ENCODE peak calls at places on chromosomes 4 and X, in ten cellular contexts. One of them, this sample, is unnamed.

GRCh38 chrX:100611951-100612350 is 24.7 kb downstream of the TSPAN6 start:
- DNase-seq in tibial artery: no peak
- DNase-seq in astrocyte: no peak
- DNase-seq in A673: no peak
- DNase-seq in kidney: no peak
- DNase-seq in pancreas: no peak
- DNase-seq in cardiac muscle cell: no peak
- DNase-seq in GM23338: no peak
- DNase-seq in AG04450: no peak
- DNase-seq in neuronal stem cell: no peak
- DNase-seq in this sample: no peak

GRCh38 chr4:145805490-145805889 is 125.5 kb downstream of the C4orf51 start:
- DNase-seq in astrocyte: peak
- DNase-seq in tibial artery: no peak
- DNase-seq in neuronal stem cell: no peak
- DNase-seq in GM23338: peak
- DNase-seq in kidney: no peak
- DNase-seq in cardiac muscle cell: peak
- DNase-seq in pancreas: no peak
- DNase-seq in AG04450: no peak
- DNase-seq in A673: no peak
- DNase-seq in this sample: no peak

GRCh38 chr4:114287079-114287696 is 307.7 kb upstream of the ARSJ start:
- DNase-seq in neuronal stem cell: no peak
- DNase-seq in kidney: no peak
- DNase-seq in GM23338: no peak
- DNase-seq in pancreas: no peak
- DNase-seq in AG04450: no peak
- DNase-seq in A673: no peak
- DNase-seq in tibial artery: no peak
- DNase-seq in astrocyte: no peak
- DNase-seq in cardiac muscle cell: no peak
- DNase-seq in this sample: no peak

GRCh38 chr4:38062088-38062893 is 102.1 kb downstream of the PTTG2 start:
- DNase-seq in pancreas: peak
- DNase-seq in GM23338: peak
- DNase-seq in cardiac muscle cell: peak
- DNase-seq in astrocyte: peak
- DNase-seq in neuronal stem cell: peak
- DNase-seq in kidney: no peak
- DNase-seq in AG04450: peak
- DNase-seq in A673: peak
- DNase-seq in tibial artery: peak
- DNase-seq in this sample: peak

GRCh38 chrX:19625612-19626011 is 110.3 kb upstream of the MAP3K15 start:
- DNase-seq in kidney: no peak
- DNase-seq in cardiac muscle cell: no peak
- DNase-seq in AG04450: no peak
- DNase-seq in pancreas: no peak
- DNase-seq in GM23338: no peak
- DNase-seq in tibial artery: no peak
- DNase-seq in neuronal stem cell: no peak
- DNase-seq in astrocyte: peak
- DNase-seq in A673: no peak
- DNase-seq in this sample: no peak

GRCh38 chrX:103656623-103657022 is 27.8 kb downstream of the TCEAL1 start:
- DNase-seq in kidney: no peak
- DNase-seq in pancreas: no peak
- DNase-seq in astrocyte: peak
- DNase-seq in cardiac muscle cell: no peak
- DNase-seq in A673: no peak
- DNase-seq in AG04450: no peak
- DNase-seq in tibial artery: no peak
- DNase-seq in GM23338: no peak
- DNase-seq in neuronal stem cell: no peak
- DNase-seq in this sample: no peak

GRCh38 chrX:19571708-19572107 is 56.4 kb upstream of the MAP3K15 start:
- DNase-seq in tibial artery: no peak
- DNase-seq in kidney: no peak
- DNase-seq in AG04450: no peak
- DNase-seq in A673: no peak
- DNase-seq in pancreas: no peak
- DNase-seq in cardiac muscle cell: no peak
- DNase-seq in neuronal stem cell: no peak
- DNase-seq in GM23338: no peak
- DNase-seq in astrocyte: no peak
- DNase-seq in this sample: no peak

GRCh38 chrX:138127314-138127713 is 561.4 kb downstream of the ZIC3 start:
- DNase-seq in kidney: no peak
- DNase-seq in GM23338: no peak
- DNase-seq in A673: peak
- DNase-seq in cardiac muscle cell: no peak
- DNase-seq in AG04450: no peak
- DNase-seq in neuronal stem cell: no peak
- DNase-seq in tibial artery: no peak
- DNase-seq in pancreas: no peak
- DNase-seq in astrocyte: peak
- DNase-seq in this sample: no peak

GRCh38 chrX:106957856-106958255 is 37.7 kb downstream of the CLDN2 start:
- DNase-seq in A673: no peak
- DNase-seq in kidney: no peak
- DNase-seq in neuronal stem cell: no peak
- DNase-seq in GM23338: no peak
- DNase-seq in tibial artery: no peak
- DNase-seq in AG04450: no peak
- DNase-seq in astrocyte: no peak
- DNase-seq in cardiac muscle cell: no peak
- DNase-seq in pancreas: no peak
- DNase-seq in this sample: no peak

GRCh38 chr4:108270466-108271450 is 102.0 kb upstream of the LEF1 start:
- DNase-seq in cardiac muscle cell: no peak
- DNase-seq in tibial artery: no peak
- DNase-seq in GM23338: no peak
- DNase-seq in AG04450: peak
- DNase-seq in astrocyte: peak
- DNase-seq in kidney: no peak
- DNase-seq in neuronal stem cell: no peak
- DNase-seq in A673: no peak
- DNase-seq in pancreas: no peak
- DNase-seq in this sample: no peak

GRCh38 chrX:153592966-153593688 is 5.8 kb downstream of the CCNQ start:
- DNase-seq in pancreas: peak
- DNase-seq in cardiac muscle cell: no peak
- DNase-seq in A673: no peak
- DNase-seq in astrocyte: no peak
- DNase-seq in GM23338: no peak
- DNase-seq in kidney: peak
- DNase-seq in tibial artery: no peak
- DNase-seq in AG04450: no peak
- DNase-seq in neuronal stem cell: no peak
- DNase-seq in this sample: peak

GRCh38 chrX:77431227-77431626 is 16.0 kb upstream of the FGF16 start:
- DNase-seq in AG04450: no peak
- DNase-seq in A673: peak
- DNase-seq in kidney: no peak
- DNase-seq in tibial artery: peak
- DNase-seq in astrocyte: peak
- DNase-seq in cardiac muscle cell: no peak
- DNase-seq in GM23338: peak
- DNase-seq in neuronal stem cell: no peak
- DNase-seq in pancreas: no peak
- DNase-seq in this sample: no peak

GRCh38 chr4:37922323-37922722 is 31.4 kb downstream of the TBC1D1 start:
- DNase-seq in AG04450: no peak
- DNase-seq in neuronal stem cell: no peak
- DNase-seq in kidney: no peak
- DNase-seq in tibial artery: no peak
- DNase-seq in astrocyte: peak
- DNase-seq in pancreas: no peak
- DNase-seq in cardiac muscle cell: no peak
- DNase-seq in GM23338: no peak
- DNase-seq in A673: no peak
- DNase-seq in this sample: no peak

GRCh38 chr4:147839651-147840050 is 107.8 kb downstream of the ARHGAP10 start:
- DNase-seq in cardiac muscle cell: no peak
- DNase-seq in neuronal stem cell: no peak
- DNase-seq in A673: no peak
- DNase-seq in GM23338: no peak
- DNase-seq in kidney: no peak
- DNase-seq in astrocyte: no peak
- DNase-seq in AG04450: no peak
- DNase-seq in tibial artery: no peak
- DNase-seq in pancreas: no peak
- DNase-seq in this sample: no peak

GRCh38 chr4:3516836-3517730 is 15.1 kb downstream of the LRPAP1 start:
- DNase-seq in pancreas: peak
- DNase-seq in kidney: peak
- DNase-seq in cardiac muscle cell: no peak
- DNase-seq in GM23338: no peak
- DNase-seq in astrocyte: no peak
- DNase-seq in tibial artery: peak
- DNase-seq in neuronal stem cell: no peak
- DNase-seq in A673: no peak
- DNase-seq in AG04450: no peak
- DNase-seq in this sample: no peak

GRCh38 chrX:15299945-15300851 is 15.2 kb downstream of the ASB11 start:
- DNase-seq in tibial artery: no peak
- DNase-seq in astrocyte: no peak
- DNase-seq in AG04450: no peak
- DNase-seq in A673: peak
- DNase-seq in GM23338: peak
- DNase-seq in neuronal stem cell: peak
- DNase-seq in pancreas: no peak
- DNase-seq in cardiac muscle cell: no peak
- DNase-seq in kidney: no peak
- DNase-seq in this sample: no peak

DNA sequence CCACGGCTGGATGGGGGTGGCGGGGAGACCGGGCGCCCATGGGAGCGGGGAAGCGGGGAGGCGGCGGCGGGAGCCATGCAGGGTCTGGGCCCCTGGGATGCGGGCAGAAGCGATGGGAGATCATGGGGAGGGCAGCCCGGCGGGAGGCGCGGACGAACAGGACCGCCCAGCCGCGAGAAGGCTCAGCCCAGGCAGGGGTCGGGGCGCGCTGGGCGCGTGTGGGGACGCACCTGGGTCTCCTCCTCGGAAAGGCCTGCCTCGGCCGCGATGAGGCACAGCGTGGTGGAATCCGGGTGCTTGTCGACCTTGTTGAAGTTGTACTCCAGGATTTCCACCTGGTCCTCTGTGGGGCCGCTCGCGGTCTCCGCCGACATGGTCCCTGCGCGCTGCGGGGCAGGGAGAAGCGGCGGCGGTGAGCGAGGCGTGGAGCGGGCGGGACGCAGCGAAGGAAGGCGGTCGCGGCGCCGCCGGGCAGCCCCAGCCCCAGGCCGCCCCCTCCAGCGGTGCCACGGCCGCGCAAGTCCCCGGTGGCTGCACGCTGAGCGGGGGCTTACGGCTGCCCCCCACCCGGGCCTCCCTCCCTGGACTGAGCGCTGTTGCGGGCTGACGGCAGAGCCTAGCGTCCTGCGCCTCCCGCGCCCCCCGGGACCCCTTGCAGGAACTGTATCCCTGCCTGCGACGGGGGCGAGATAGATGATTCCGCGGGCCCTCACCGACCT is 25.3 kb downstream of the HOPX start:
- DNase-seq in pancreas: peak
- DNase-seq in cardiac muscle cell: peak
- DNase-seq in AG04450: no peak
- DNase-seq in A673: no peak
- DNase-seq in neuronal stem cell: no peak
- DNase-seq in kidney: peak
- DNase-seq in GM23338: peak
- DNase-seq in astrocyte: no peak
- DNase-seq in tibial artery: no peak
- DNase-seq in this sample: peak
- H3K27ac ChIP-seq in pancreas: peak
- H3K27ac ChIP-seq in cardiac muscle cell: no peak
- H3K27ac ChIP-seq in AG04450: no peak
- H3K27ac ChIP-seq in A673: no peak
- H3K27ac ChIP-seq in neuronal stem cell: no peak
- H3K27ac ChIP-seq in kidney: peak
- H3K27ac ChIP-seq in GM23338: no peak
- H3K27ac ChIP-seq in astrocyte: no peak
- H3K27ac ChIP-seq in tibial artery: no peak
- H3K27ac ChIP-seq in this sample: peak

GRCh38 chr4:92506933-92507332 is 203.2 kb downstream of the GRID2 start:
- DNase-seq in A673: no peak
- DNase-seq in AG04450: no peak
- DNase-seq in pancreas: no peak
- DNase-seq in tibial artery: no peak
- DNase-seq in neuronal stem cell: no peak
- DNase-seq in GM23338: peak
- DNase-seq in cardiac muscle cell: no peak
- DNase-seq in kidney: no peak
- DNase-seq in astrocyte: no peak
- DNase-seq in this sample: no peak

GRCh38 chr4:92497141-92497540 is 193.4 kb downstream of the GRID2 start:
- DNase-seq in tibial artery: no peak
- DNase-seq in neuronal stem cell: no peak
- DNase-seq in GM23338: no peak
- DNase-seq in A673: no peak
- DNase-seq in kidney: no peak
- DNase-seq in AG04450: no peak
- DNase-seq in pancreas: no peak
- DNase-seq in cardiac muscle cell: no peak
- DNase-seq in astrocyte: no peak
- DNase-seq in this sample: no peak

GRCh38 chr4:92501456-92501855 is 197.7 kb downstream of the GRID2 start:
- DNase-seq in AG04450: no peak
- DNase-seq in cardiac muscle cell: no peak
- DNase-seq in GM23338: no peak
- DNase-seq in tibial artery: no peak
- DNase-seq in neuronal stem cell: no peak
- DNase-seq in astrocyte: no peak
- DNase-seq in kidney: no peak
- DNase-seq in pancreas: no peak
- DNase-seq in A673: no peak
- DNase-seq in this sample: no peak
- H3K27ac ChIP-seq in AG04450: no peak
- H3K27ac ChIP-seq in cardiac muscle cell: no peak
- H3K27ac ChIP-seq in GM23338: peak
- H3K27ac ChIP-seq in tibial artery: no peak
- H3K27ac ChIP-seq in neuronal stem cell: peak
- H3K27ac ChIP-seq in astrocyte: no peak
- H3K27ac ChIP-seq in kidney: no peak
- H3K27ac ChIP-seq in pancreas: no peak
- H3K27ac ChIP-seq in A673: no peak
- H3K27ac ChIP-seq in this sample: no peak

GRCh38 chr4:17722361-17722710 is 59.1 kb downstream of the FAM184B start:
- DNase-seq in A673: no peak
- DNase-seq in neuronal stem cell: no peak
- DNase-seq in astrocyte: no peak
- DNase-seq in pancreas: no peak
- DNase-seq in GM23338: no peak
- DNase-seq in tibial artery: no peak
- DNase-seq in kidney: no peak
- DNase-seq in AG04450: no peak
- DNase-seq in cardiac muscle cell: no peak
- DNase-seq in this sample: no peak
- H3K27ac ChIP-seq in A673: no peak
- H3K27ac ChIP-seq in neuronal stem cell: no peak
- H3K27ac ChIP-seq in astrocyte: no peak
- H3K27ac ChIP-seq in pancreas: no peak
- H3K27ac ChIP-seq in GM23338: no peak
- H3K27ac ChIP-seq in tibial artery: no peak
- H3K27ac ChIP-seq in kidney: no peak
- H3K27ac ChIP-seq in AG04450: no peak
- H3K27ac ChIP-seq in cardiac muscle cell: no peak
- H3K27ac ChIP-seq in this sample: peak

GRCh38 chrX:154991039-154991438 is 31.5 kb downstream of the F8 start:
- DNase-seq in kidney: no peak
- DNase-seq in GM23338: no peak
- DNase-seq in pancreas: no peak
- DNase-seq in neuronal stem cell: no peak
- DNase-seq in A673: no peak
- DNase-seq in cardiac muscle cell: no peak
- DNase-seq in tibial artery: no peak
- DNase-seq in astrocyte: no peak
- DNase-seq in AG04450: no peak
- DNase-seq in this sample: no peak
- H3K27ac ChIP-seq in kidney: no peak
- H3K27ac ChIP-seq in GM23338: no peak
- H3K27ac ChIP-seq in pancreas: no peak
- H3K27ac ChIP-seq in neuronal stem cell: no peak
- H3K27ac ChIP-seq in A673: no peak
- H3K27ac ChIP-seq in cardiac muscle cell: no peak
- H3K27ac ChIP-seq in tibial artery: no peak
- H3K27ac ChIP-seq in astrocyte: no peak
- H3K27ac ChIP-seq in AG04450: no peak
- H3K27ac ChIP-seq in this sample: no peak